ENCODE peak calls at places on chromosome 20, in nine cellular contexts. H, Z, Y, V, W, O, X, M and K are unnamed samples.

GRCh38 chr20:40689943-40690835 is 1.2 kb upstream of the MAFB start:
- DNase-seq in Y (peak; percentile 93), Z (peak; percentile 83), V (peak; percentile 96), X (peak; percentile 98), W (peak; percentile 88), O (peak; percentile 89), M (peak; percentile 91), H (peak; percentile 96), K (no peak)

GRCh38 chr20:41783423-41784220 is 165.4 kb upstream of the CHD6 start:
- DNase-seq in H (no peak), O (no peak), X (no peak), W (no peak), V (no peak), Y (no peak), Z (no peak), M (no peak), K (no peak)

GRCh38 chr20:63736893-63737689 is 627 bp downstream of the LIME1 start:
- DNase-seq in H (peak; percentile 69), Z (peak; percentile 80), V (peak; percentile 67), O (no peak), M (no peak), W (no peak), Y (no peak), X (peak; percentile 80), K (peak; percentile 63)

GRCh38 chr20:41174782-41175181 is 37.4 kb downstream of the PLCG1 start:
- DNase-seq in O (no peak), V (peak; percentile 70), W (no peak), X (no peak), H (no peak), Z (no peak), Y (no peak), M (peak; percentile 59), K (no peak)

GRCh38 chr20:14488756-14489479 is 151.5 kb upstream of the FLRT3 start:
- DNase-seq in Z (no peak), V (no peak), M (no peak), H (no peak), X (no peak), W (no peak), O (no peak), Y (no peak), K (no peak)

GRCh38 chr20:45070932-45071632 is 29.8 kb downstream of the KCNS1 start:
- DNase-seq in O (peak; percentile 59), Z (no peak), W (no peak), H (no peak), Y (no peak), V (no peak), M (no peak), X (no peak), K (no peak)

GRCh38 chr20:58094698-58095097 is 133.8 kb downstream of the ANKRD60 start:
- DNase-seq in H (no peak), W (no peak), O (no peak), Y (no peak), Z (no peak), V (no peak), M (no peak), X (no peak), K (peak; percentile 25)

GRCh38 chr20:41072919-41073318 is 44.3 kb downstream of the TOP1 start:
- DNase-seq in M (no peak), W (no peak), V (no peak), X (no peak), Z (no peak), H (no peak), Y (no peak), O (no peak), K (no peak)

GRCh38 chr20:15654208-15654649 is 919.0 kb downstream of the KIF16B start:
- DNase-seq in Y (peak; percentile 75), Z (peak; percentile 44), O (peak; percentile 61), W (no peak), H (no peak), M (no peak), X (no peak), V (no peak), K (no peak)

GRCh38 chr20:54084727-54085368 is 14.5 kb upstream of the BCAS1 start:
- DNase-seq in V (no peak), X (no peak), Y (no peak), Z (no peak), W (no peak), M (no peak), H (no peak), O (no peak), K (no peak)

GRCh38 chr20:33276303-33277113 is 6.5 kb upstream of the BPIFB1 start:
- DNase-seq in X (no peak), Y (peak; percentile 25), V (peak; percentile 57), O (no peak), W (no peak), H (no peak), Z (no peak), M (no peak), K (no peak)

GRCh38 chr20:11995750-11996567 is 78.3 kb downstream of the BTBD3 start:
- DNase-seq in H (no peak), O (no peak), Y (no peak), Z (no peak), M (no peak), W (no peak), V (no peak), X (no peak), K (no peak)

GRCh38 chr20:49567421-49568256 is at the start of gene PTGIS:
- DNase-seq in M (no peak), X (peak; percentile 72), W (no peak), O (no peak), Y (peak; percentile 80), V (no peak), H (no peak), Z (no peak), K (peak; percentile 70)

GRCh38 chr20:51062065-51062464 is 39.2 kb upstream of the KCNG1 start:
- DNase-seq in O (peak; percentile 32), X (no peak), H (no peak), Z (no peak), V (no peak), W (no peak), Y (no peak), M (no peak), K (no peak)

GRCh38 chr20:49669601-49670189 is 44.0 kb downstream of the B4GALT5 start:
- DNase-seq in V (no peak), M (no peak), Y (no peak), W (no peak), X (no peak), O (peak; percentile 4), Z (peak; percentile 80), H (no peak), K (no peak)

GRCh38 chr20:8933391-8933807 is 135.5 kb upstream of the PLCB4 start:
- DNase-seq in W (no peak), O (no peak), Y (no peak), Z (no peak), X (no peak), H (no peak), M (peak; percentile 39), V (no peak), K (no peak)

GRCh38 chr20:9126527-9126926 is 57.6 kb downstream of the PLCB4 start:
- DNase-seq in X (no peak), Y (no peak), O (no peak), M (no peak), Z (no peak), V (no peak), H (no peak), W (no peak), K (no peak)

GRCh38 chr20:1390552-1391403 is 2.1 kb downstream of the FKBP1A start:
- DNase-seq in V (no peak), Z (no peak), X (no peak), Y (no peak), M (no peak), H (no peak), O (no peak), W (no peak), K (no peak)
- H3K4me3 ChIP-seq in V (peak overlapping the region; percentile 70), Z (peak overlapping the region; percentile 74), X (peak overlapping the region; percentile 95), Y (no peak overlapping the region), M (no peak overlapping the region), H (peak overlapping the region; percentile 85), O (peak overlapping the region; percentile 86), W (peak overlapping the region; percentile 75), K (peak overlapping the region; percentile 80)

DNA sequence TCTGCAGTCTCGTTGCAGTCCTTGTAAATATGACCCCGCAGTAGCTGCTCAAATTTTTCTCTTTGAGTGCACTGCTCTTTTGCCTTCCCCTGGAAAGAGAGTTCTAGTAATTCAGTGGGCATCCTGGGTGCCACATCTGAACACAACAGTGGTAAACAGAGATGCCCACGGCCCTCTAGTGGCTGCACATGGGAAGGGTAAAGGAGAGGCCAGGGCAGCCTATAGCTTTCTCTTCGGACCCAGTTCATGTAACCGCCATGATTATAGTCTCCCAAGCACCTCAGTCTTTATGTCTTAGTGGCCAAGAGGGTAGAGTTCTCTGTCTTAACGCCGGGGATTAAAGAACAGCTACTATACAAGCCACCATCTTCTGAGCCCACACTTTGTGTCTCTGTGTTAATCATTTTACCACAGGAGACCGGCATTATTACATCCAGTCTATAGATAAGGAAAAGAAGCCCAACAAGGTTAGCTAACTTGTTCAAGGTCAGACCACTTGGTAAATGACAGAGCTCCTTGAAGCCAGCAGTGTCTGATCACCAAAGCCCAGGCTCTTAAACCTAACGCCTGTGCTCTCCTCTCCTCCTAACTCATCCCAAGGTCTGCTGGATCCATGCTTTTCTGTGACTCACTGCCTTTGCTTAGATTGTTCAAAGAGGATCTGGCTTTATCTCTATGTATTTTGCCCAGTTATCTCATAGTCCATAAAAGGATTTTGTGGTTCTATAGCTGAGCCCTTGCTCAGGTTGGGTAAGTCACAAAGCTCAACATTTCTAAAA is 81.8 kb downstream of the ISM1 start:
- DNase-seq in H (no peak), X (no peak), Z (no peak), Y (peak; percentile 44), O (peak; percentile 20), W (no peak), V (no peak), M (no peak), K (no peak)
- TF ChIP-seq CTCF in H (peak; percentile 70), X (peak; percentile 63), Z (peak; percentile 84), Y (peak; percentile 68), O (peak; percentile 62), W (peak; percentile 67), V (peak; percentile 29), M (peak; percentile 47), K (no peak)

DNA sequence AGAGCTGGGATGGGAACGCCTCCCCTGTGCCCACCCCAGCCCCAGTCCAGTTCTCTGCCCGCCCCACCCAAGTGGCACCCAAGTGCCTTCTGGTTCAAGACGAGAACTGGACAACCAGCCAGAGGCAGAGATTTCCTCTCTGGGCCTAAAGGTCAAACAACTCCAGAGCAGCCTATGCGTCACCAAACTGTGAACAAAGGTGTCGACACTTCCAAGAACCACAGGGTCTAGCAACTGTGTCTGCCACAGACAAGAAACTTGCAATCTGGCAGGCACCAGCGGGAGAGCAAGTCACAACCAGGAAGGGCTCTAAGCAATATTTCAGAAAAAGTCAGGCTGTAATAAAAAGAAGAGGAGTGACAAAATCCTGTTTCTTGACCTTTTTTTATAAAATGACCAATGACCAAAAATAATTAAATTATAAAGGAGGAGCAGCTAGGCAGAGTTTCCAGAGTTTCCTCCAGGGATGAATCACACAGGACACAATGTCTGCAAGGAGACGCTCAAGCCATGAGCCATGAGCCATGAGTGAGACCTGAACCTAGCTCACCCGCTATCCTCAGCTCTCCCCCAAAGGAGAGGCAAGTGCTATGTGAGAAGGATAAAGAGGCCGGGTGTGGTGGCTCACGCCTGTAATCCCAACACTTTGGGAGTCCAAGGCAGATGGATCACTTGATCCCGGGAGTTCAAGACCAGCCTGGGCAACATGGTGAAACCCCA is 11.1 kb downstream of the EDEM2 start:
- DNase-seq in X (no peak), M (peak; percentile 26), Y (peak; percentile 91), O (peak; percentile 93), H (no peak), V (peak; percentile 86), Z (no peak), W (no peak), K (no peak)
- H3K4me3 ChIP-seq in X (no peak overlapping the region), M (no peak overlapping the region), Y (no peak overlapping the region), O (no peak overlapping the region), H (no peak overlapping the region), V (no peak overlapping the region), Z (no peak overlapping the region), W (no peak overlapping the region), K (no peak overlapping the region)

GRCh38 chr20:35884541-35884865 is 69.8 kb downstream of the SCAND1 start:
- DNase-seq in O (no peak), M (no peak), V (no peak), H (no peak), X (no peak), W (no peak), Z (no peak), Y (no peak), K (no peak)
- TF ChIP-seq CTCF in O (no peak), M (no peak), V (no peak), H (no peak), X (no peak), W (no peak), Z (no peak), Y (no peak), K (no peak)